ENCODE peak calls at places on chromosomes 6 and 20, in seven cellular contexts. M, X, L, R, K, P and H are unnamed samples.

GRCh38 chr20:60687213-60687612 is 564.8 kb upstream of the CDH4 start:
- DNase-seq in M (no peak), X (no peak), L (no peak), R (no peak), K (no peak), P (no peak), H (no peak)

GRCh38 chr20:4041748-4042411 is 26.5 kb upstream of the RNF24 start:
- DNase-seq in M (peak; percentile 60), X (no peak), L (peak; percentile 89), R (no peak), K (no peak), P (peak; percentile 96), H (no peak)

GRCh38 chr6:71642793-71643192 is 243.6 kb upstream of the RIMS1 start:
- DNase-seq in M (no peak), X (no peak), L (no peak), R (no peak), K (no peak), P (no peak), H (no peak)

GRCh38 chr20:37990571-37991151 is 42.6 kb downstream of the TTI1 start:
- DNase-seq in M (peak; percentile 57), X (no peak), L (peak; percentile 61), R (no peak), K (peak; percentile 84), P (peak; percentile 88), H (no peak)

GRCh38 chr20:57843941-57844625 is 134.3 kb upstream of the PMEPA1 start:
- DNase-seq in M (no peak), X (no peak), L (no peak), R (no peak), K (no peak), P (no peak), H (peak; percentile 54)

GRCh38 chr6:69343856-69344255 is 453.0 kb downstream of the LMBRD1 start:
- DNase-seq in M (no peak), X (no peak), L (no peak), R (no peak), K (no peak), P (no peak), H (no peak)

GRCh38 chr6:113184291-113184690 is 672.9 kb upstream of the MARCKS start:
- DNase-seq in M (peak; percentile 94), X (peak; percentile 48), L (no peak), R (no peak), K (no peak), P (peak; percentile 92), H (no peak)

GRCh38 chr6:16450285-16450684 is 211.9 kb downstream of the GMPR start:
- DNase-seq in M (peak; percentile 95), X (peak; percentile 54), L (no peak), R (no peak), K (no peak), P (peak; percentile 88), H (no peak)

GRCh38 chr6:38483526-38483925 is 156.2 kb downstream of the BTBD9 start:
- DNase-seq in M (no peak), X (no peak), L (no peak), R (no peak), K (no peak), P (no peak), H (no peak)

DNA sequence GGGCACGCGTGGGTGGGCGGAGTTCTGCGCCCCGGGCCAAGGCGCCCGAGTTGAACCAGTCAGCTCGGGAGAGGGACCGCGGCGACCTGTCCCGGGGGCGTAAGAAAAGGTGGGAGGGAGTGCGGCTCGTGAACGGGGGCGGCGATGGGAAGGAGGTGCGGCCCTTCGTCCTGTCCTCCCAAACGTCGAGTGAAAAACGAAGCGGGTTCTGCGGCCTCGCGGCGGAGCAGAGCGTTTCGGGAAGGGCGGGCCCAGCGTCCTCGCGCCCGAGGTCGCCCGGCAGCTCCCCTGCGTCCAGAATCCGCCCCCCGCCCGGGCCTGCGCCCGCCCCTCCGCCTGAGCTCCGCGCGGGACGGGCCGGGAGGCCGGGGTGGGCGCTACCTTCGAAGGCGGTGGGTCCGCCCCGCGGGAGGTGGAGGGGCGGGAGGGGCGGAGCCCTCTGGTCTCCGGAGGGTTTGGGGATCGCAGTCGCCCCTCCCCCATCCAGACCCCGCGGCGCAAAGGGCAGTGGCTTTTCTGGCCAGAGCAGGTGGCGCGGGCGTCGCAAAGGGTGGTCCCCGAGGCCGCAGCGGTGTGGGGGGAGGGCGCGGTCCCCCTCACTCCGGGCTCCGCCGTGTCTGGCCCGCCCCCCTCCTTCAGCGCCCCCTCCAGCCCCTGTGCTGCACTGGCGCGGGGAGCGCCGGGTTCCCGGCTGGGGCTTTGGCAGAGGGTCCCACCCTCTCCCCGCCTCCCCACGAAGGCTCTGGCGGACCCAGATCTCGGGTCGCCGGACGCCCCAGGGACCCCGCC is 838 bp downstream of the STMN3 start:
- DNase-seq in M (no peak), X (no peak), L (no peak), R (no peak), K (peak; percentile 51), P (no peak), H (no peak)
- TF ChIP-seq CTCF in M (no peak), X (no peak), L (no peak), R (no peak), K (no peak), P (no peak), H (no peak)

GRCh38 chr20:53161073-53161472 is 188.9 kb downstream of the TSHZ2 start:
- DNase-seq in M (no peak), X (no peak), L (no peak), R (no peak), K (no peak), P (no peak), H (no peak)

GRCh38 chr20:53161473-53161872 is 189.3 kb downstream of the TSHZ2 start:
- DNase-seq in M (no peak), X (no peak), L (no peak), R (no peak), K (no peak), P (no peak), H (no peak)

GRCh38 chr20:53164072-53164471 is 191.9 kb downstream of the TSHZ2 start:
- DNase-seq in M (no peak), X (no peak), L (no peak), R (no peak), K (no peak), P (no peak), H (no peak)

GRCh38 chr20:53163486-53163885 is 191.3 kb downstream of the TSHZ2 start:
- DNase-seq in M (no peak), X (no peak), L (no peak), R (peak; percentile 45), K (peak; percentile 18), P (peak; percentile 27), H (no peak)

DNA sequence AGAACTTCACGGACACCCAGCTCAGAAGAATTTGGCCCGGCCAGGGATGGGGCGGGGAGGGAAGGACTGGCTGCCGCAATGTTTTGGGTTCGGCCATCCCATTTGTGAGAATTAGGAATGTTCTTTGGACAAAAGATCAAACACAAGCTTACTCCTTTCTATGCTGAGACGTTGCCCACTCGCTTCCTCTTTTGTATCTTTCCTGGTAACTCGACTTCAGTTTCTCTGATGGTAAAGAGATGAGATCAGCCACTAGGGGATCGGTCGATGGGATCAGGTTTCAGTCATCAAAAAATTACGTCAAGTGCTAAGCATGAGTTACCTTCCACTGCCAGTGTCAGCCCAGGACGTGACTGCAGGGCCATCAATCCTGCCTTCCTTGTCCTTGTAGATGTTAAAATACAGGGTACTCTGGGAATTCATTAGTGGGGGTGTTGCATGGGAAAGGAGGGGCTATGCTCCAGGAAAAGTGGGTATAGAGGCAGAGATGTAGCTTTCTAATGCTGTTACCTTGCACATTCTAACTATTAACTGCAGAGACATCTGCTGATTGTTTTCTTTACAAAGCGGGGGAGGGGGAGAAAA is 190.2 kb downstream of the TSHZ2 start:
- DNase-seq in M (peak; percentile 5), X (peak; percentile 5), L (peak; percentile 64), R (peak; percentile 61), K (peak; percentile 10), P (peak; percentile 9), H (peak; percentile 71)
- TF ChIP-seq CTCF in M (no peak), X (peak; percentile 24), L (peak; percentile 42), R (no peak), K (no peak), P (no peak), H (peak; percentile 74)

GRCh38 chr20:11231742-11232141 is 557.9 kb upstream of the JAG1 start:
- DNase-seq in M (no peak), X (no peak), L (no peak), R (no peak), K (no peak), P (no peak), H (no peak)
- TF ChIP-seq CTCF in M (no peak), X (no peak), L (no peak), R (no peak), K (no peak), P (no peak), H (no peak)

GRCh38 chr6:129894904-129895303 is 33.8 kb upstream of the TMEM244 start:
- DNase-seq in M (no peak), X (no peak), L (no peak), R (no peak), K (no peak), P (no peak), H (no peak)
- TF ChIP-seq CTCF in M (no peak), X (no peak), L (no peak), R (no peak), K (no peak), P (no peak), H (no peak)

GRCh38 chr20:19830351-19830750 is 72.3 kb downstream of the RIN2 start:
- DNase-seq in M (no peak), X (no peak), L (no peak), R (no peak), K (no peak), P (no peak), H (no peak)

GRCh38 chr20:19826179-19826914 is 68.3 kb downstream of the RIN2 start:
- DNase-seq in M (no peak), X (no peak), L (no peak), R (no peak), K (no peak), P (no peak), H (no peak)

GRCh38 chr20:19824861-19825260 is 66.8 kb downstream of the RIN2 start:
- DNase-seq in M (peak; percentile 27), X (no peak), L (no peak), R (no peak), K (no peak), P (peak; percentile 59), H (no peak)

GRCh38 chr20:19827818-19828217 is 69.8 kb downstream of the RIN2 start:
- DNase-seq in M (no peak), X (no peak), L (no peak), R (no peak), K (no peak), P (no peak), H (no peak)

GRCh38 chr20:19828233-19828632 is 70.2 kb downstream of the RIN2 start:
- DNase-seq in M (peak; percentile 68), X (no peak), L (no peak), R (no peak), K (peak; percentile 67), P (peak; percentile 67), H (no peak)
- TF ChIP-seq CTCF in M (peak; percentile 66), X (no peak), L (no peak), R (peak; percentile 7), K (peak; percentile 29), P (peak; percentile 55), H (no peak)

GRCh38 chr6:155580904-155581303 is 125.3 kb upstream of the NOX3 start:
- DNase-seq in M (no peak), X (no peak), L (no peak), R (no peak), K (no peak), P (no peak), H (no peak)
- TF ChIP-seq CTCF in M (peak; percentile 49), X (no peak), L (no peak), R (no peak), K (no peak), P (no peak), H (peak; percentile 39)

GRCh38 chr6:155861821-155862220 is 406.2 kb upstream of the NOX3 start:
- DNase-seq in M (no peak), X (no peak), L (no peak), R (no peak), K (no peak), P (no peak), H (no peak)
- TF ChIP-seq CTCF in M (no peak), X (no peak), L (no peak), R (no peak), K (no peak), P (no peak), H (no peak)